ENCODE peak calls at places on chromosomes 6 and 20, in seven cellular contexts. B, U, L, P, J, M and Z are unnamed samples.

GRCh38 chr20:2135018-2135417 is 33.4 kb downstream of the STK35 start:
- DNase-seq in P (no peak), M (no peak), J (no peak), B (no peak), U (no peak), L (no peak), Z (no peak)

GRCh38 chr6:4225207-4225872 is 90.0 kb upstream of the ECI2 start:
- DNase-seq in M (peak; percentile 64), L (peak; percentile 66), P (peak; percentile 57), U (no peak), B (no peak), J (no peak), Z (peak; percentile 68)

GRCh38 chr6:48412656-48413055 is 301.7 kb upstream of the PTCHD4 start:
- DNase-seq in L (no peak), J (no peak), U (no peak), B (no peak), P (no peak), M (no peak), Z (no peak)

GRCh38 chr20:50310673-50311051 is 120.0 kb downstream of the CEBPB start:
- DNase-seq in B (no peak), P (no peak), J (no peak), U (no peak), L (no peak), M (no peak), Z (peak; percentile 31)

GRCh38 chr20:47248448-47248966 is 108.0 kb downstream of the ZMYND8 start:
- DNase-seq in L (no peak), B (no peak), J (no peak), M (no peak), U (no peak), P (no peak), Z (no peak)

GRCh38 chr20:1825492-1825891 is 69.7 kb upstream of the SIRPA start:
- DNase-seq in B (no peak), M (peak; percentile 87), U (no peak), P (no peak), L (no peak), J (no peak), Z (no peak)

GRCh38 chr6:105594821-105595220 is 191.9 kb upstream of the PREP start:
- DNase-seq in J (no peak), U (no peak), P (no peak), B (no peak), L (no peak), M (peak; percentile 41), Z (no peak)

GRCh38 chr6:127160484-127160883 is 42.0 kb downstream of the RSPO3 start:
- DNase-seq in P (no peak), J (no peak), M (no peak), U (no peak), B (no peak), L (no peak), Z (no peak)

GRCh38 chr6:135819665-135820064 is 31.8 kb upstream of the PDE7B start:
- DNase-seq in P (no peak), U (no peak), L (no peak), B (no peak), J (no peak), M (no peak), Z (no peak)

GRCh38 chr6:136752554-136752953 is 39.7 kb downstream of the MAP3K5 start:
- DNase-seq in J (no peak), M (no peak), P (no peak), U (no peak), B (no peak), L (no peak), Z (peak; percentile 66)

GRCh38 chr6:7628479-7628878 is 38.5 kb downstream of the SNRNP48 start:
- DNase-seq in L (no peak), B (no peak), P (no peak), J (no peak), U (no peak), M (peak; percentile 71), Z (no peak)

GRCh38 chr20:52775786-52776185 is 196.4 kb upstream of the TSHZ2 start:
- DNase-seq in U (no peak), L (no peak), P (no peak), J (no peak), B (no peak), M (no peak), Z (no peak)

GRCh38 chr6:31663087-31663960 is 1.5 kb downstream of the GPANK1 start:
- DNase-seq in B (no peak), J (no peak), P (no peak), M (peak; percentile 70), U (no peak), L (no peak), Z (no peak)

GRCh38 chr20:64261138-64261537 is 5.6 kb downstream of the PCMTD2 start:
- DNase-seq in B (no peak), L (no peak), U (peak; percentile 75), P (peak; percentile 74), J (no peak), M (peak; percentile 55), Z (no peak)

GRCh38 chr6:105424177-105424783 is 21.4 kb upstream of the PREP start:
- DNase-seq in P (peak; percentile 69), B (peak; percentile 67), U (peak; percentile 43), L (peak; percentile 62), M (peak; percentile 63), J (no peak), Z (peak; percentile 91)

GRCh38 chr20:62924567-62925419 is 1.5 kb downstream of the DIDO1 start:
- DNase-seq in P (peak; percentile 55), L (peak; percentile 43), J (no peak), B (no peak), M (peak; percentile 34), U (no peak), Z (peak; percentile 50)

GRCh38 chr6:42370323-42370985 is 81.3 kb downstream of the TRERF1 start:
- DNase-seq in U (no peak), M (no peak), B (no peak), J (no peak), L (no peak), P (no peak), Z (no peak)

GRCh38 chr6:99458319-99458718 is 33.2 kb upstream of the PNISR start:
- DNase-seq in M (peak; percentile 44), L (peak; percentile 23), B (no peak), J (peak; percentile 7), P (peak; percentile 6), U (no peak), Z (peak; percentile 51)

GRCh38 chr6:130970839-130971410 is 92.1 kb downstream of the EPB41L2 start:
- DNase-seq in J (no peak), B (no peak), L (no peak), U (no peak), M (no peak), P (no peak), Z (no peak)

GRCh38 chr6:42406296-42407280 is 45.1 kb downstream of the TRERF1 start:
- DNase-seq in U (no peak), J (no peak), B (no peak), L (no peak), M (peak; percentile 18), P (no peak), Z (no peak)

GRCh38 chr20:63627700-63628245 is 872 bp upstream of the GMEB2 start:
- DNase-seq in P (no peak), L (no peak), J (no peak), U (peak; percentile 63), M (no peak), B (no peak), Z (no peak)

GRCh38 chr20:51914758-51915157 is 112.4 kb upstream of the SALL4 start:
- DNase-seq in L (no peak), M (no peak), B (no peak), U (no peak), P (no peak), J (no peak), Z (no peak)

GRCh38 chr6:170271771-170272314 is 19.0 kb downstream of the DLL1 start:
- DNase-seq in M (no peak), P (no peak), B (peak; percentile 69), J (no peak), L (no peak), U (no peak), Z (no peak)

GRCh38 chr20:25287631-25288290 is 39.9 kb downstream of the PYGB start:
- DNase-seq in L (no peak), B (no peak), U (no peak), P (no peak), M (no peak), J (no peak), Z (no peak)

GRCh38 chr6:156686429-156686939 is 90.7 kb upstream of the ARID1B start:
- DNase-seq in L (peak; percentile 55), B (no peak), M (peak; percentile 59), U (no peak), J (no peak), P (peak; percentile 78), Z (peak; percentile 80)

GRCh38 chr6:34934516-34934915 is 45.5 kb downstream of the ANKS1A start:
- DNase-seq in B (peak; percentile 92), J (no peak), L (no peak), M (peak; percentile 59), P (peak; percentile 66), U (peak; percentile 95), Z (no peak)

GRCh38 chr6:34941421-34941820 is 52.4 kb downstream of the ANKS1A start:
- DNase-seq in M (no peak), P (no peak), U (no peak), J (no peak), B (no peak), L (no peak), Z (no peak)

GRCh38 chr6:34940030-34940434 is 51.0 kb downstream of the ANKS1A start:
- DNase-seq in B (no peak), J (no peak), L (peak; percentile 65), M (no peak), P (peak; percentile 19), U (no peak), Z (no peak)

GRCh38 chr6:34938268-34938667 is 49.2 kb downstream of the ANKS1A start:
- DNase-seq in B (no peak), U (no peak), J (no peak), P (no peak), L (no peak), M (no peak), Z (no peak)
- H3K4me1 ChIP-seq in B (peaks cover 79% of the 10 kb centered on the region), U (peaks cover 23% of the 10 kb centered on the region), J (no peaks in the 10 kb centered on the region), P (peaks cover 24% of the 10 kb centered on the region), L (peaks cover 26% of the 10 kb centered on the region), M (no peaks in the 10 kb centered on the region), Z (no peaks in the 10 kb centered on the region)

GRCh38 chr6:15264412-15264811 is 18.5 kb downstream of the JARID2 start:
- DNase-seq in J (no peak), U (no peak), P (no peak), L (no peak), B (no peak), M (no peak), Z (no peak)
- H3K4me1 ChIP-seq in J (no peaks in the 10 kb centered on the region), U (peaks cover 37% of the 10 kb centered on the region), P (peaks cover 67% of the 10 kb centered on the region), L (peaks cover 11% of the 10 kb centered on the region), B (peaks cover 75% of the 10 kb centered on the region), M (peaks cover 37% of the 10 kb centered on the region), Z (peaks cover 43% of the 10 kb centered on the region)

GRCh38 chr6:139536751-139537617 is 162.5 kb upstream of the CITED2 start:
- DNase-seq in U (no peak), M (no peak), J (no peak), B (no peak), P (no peak), L (peak; percentile 19), Z (no peak)
- H3K4me1 ChIP-seq in U (peaks cover 10% of the 10 kb centered on the region), M (peaks cover 18% of the 10 kb centered on the region), J (peaks cover 20% of the 10 kb centered on the region), B (peaks cover 24% of the 10 kb centered on the region), P (peaks cover 38% of the 10 kb centered on the region), L (peaks cover 68% of the 10 kb centered on the region), Z (peaks cover 20% of the 10 kb centered on the region)

DNA sequence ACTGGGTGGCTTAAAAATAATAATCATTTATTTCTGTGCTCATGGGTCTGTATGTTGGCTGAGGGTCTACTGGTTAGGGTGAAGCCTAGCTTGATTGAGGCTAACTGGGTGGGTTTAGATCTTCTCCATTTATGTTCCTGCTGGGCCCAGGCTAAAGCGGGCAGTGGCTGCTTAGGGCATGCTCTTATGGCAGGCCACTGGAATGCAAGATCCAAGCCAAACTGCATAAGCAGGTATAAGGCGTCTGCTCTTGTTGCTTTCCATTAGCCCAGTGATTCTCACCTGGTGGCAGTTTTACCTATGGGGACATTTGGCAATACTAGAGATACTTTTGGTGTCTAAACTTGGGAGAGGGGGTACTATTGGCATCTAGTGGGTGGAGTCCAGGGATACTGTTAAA is 44.5 kb downstream of the QKI start:
- DNase-seq in B (no peak), J (no peak), L (no peak), M (no peak), P (no peak), U (no peak), Z (no peak)
- H3K4me1 ChIP-seq in B (peaks cover 91% of the 10 kb centered on the region), J (peaks cover 15% of the 10 kb centered on the region), L (peaks cover 8% of the 10 kb centered on the region), M (peaks cover 15% of the 10 kb centered on the region), P (no peaks in the 10 kb centered on the region), U (peaks cover 7% of the 10 kb centered on the region), Z (no peaks in the 10 kb centered on the region)